ENCODE peak calls at places on chromosomes 7 and 10, in four cellular contexts. One of them, this sample, is unnamed.

GRCh38 chr7:132381742-132382472 is 194.4 kb downstream of the PLXNA4 start:
- DNase-seq in keratinocyte: no peak
- DNase-seq in IMR-90: no peak
- DNase-seq in K562: no peak
- DNase-seq in this sample: peak; percentile 52

GRCh38 chr10:79260803-79261740 is 86.2 kb upstream of the PPIF start:
- DNase-seq in keratinocyte: no peak
- DNase-seq in IMR-90: peak; percentile 80
- DNase-seq in K562: no peak
- DNase-seq in this sample: no peak

GRCh38 chr10:58588673-58589265 is 76.1 kb downstream of the BICC1 start:
- DNase-seq in keratinocyte: no peak
- DNase-seq in IMR-90: no peak
- DNase-seq in K562: peak; percentile 26
- DNase-seq in this sample: no peak

GRCh38 chr10:120945801-120946302 is 94.7 kb downstream of the WDR11 start:
- DNase-seq in keratinocyte: no peak
- DNase-seq in IMR-90: no peak
- DNase-seq in K562: no peak
- DNase-seq in this sample: no peak

GRCh38 chr10:97549587-97550322 is 22.8 kb upstream of the ANKRD2 start:
- DNase-seq in keratinocyte: no peak
- DNase-seq in IMR-90: no peak
- DNase-seq in K562: no peak
- DNase-seq in this sample: no peak

GRCh38 chr10:123930340-123931001 is 38.9 kb upstream of the CPXM2 start:
- DNase-seq in keratinocyte: no peak
- DNase-seq in IMR-90: peak; percentile 15
- DNase-seq in K562: no peak
- DNase-seq in this sample: no peak

GRCh38 chr7:146146866-146147265 is 30.3 kb downstream of the CNTNAP2 start:
- DNase-seq in keratinocyte: no peak
- DNase-seq in IMR-90: no peak
- DNase-seq in K562: no peak
- DNase-seq in this sample: no peak

GRCh38 chr10:7436490-7437100 is 25.8 kb upstream of the SFMBT2 start:
- DNase-seq in keratinocyte: no peak
- DNase-seq in IMR-90: peak; percentile 3
- DNase-seq in K562: no peak
- DNase-seq in this sample: no peak

GRCh38 chr10:5589963-5590511 is 65.3 kb downstream of the CALML3 start:
- DNase-seq in keratinocyte: no peak
- DNase-seq in IMR-90: peak; percentile 76
- DNase-seq in K562: peak; percentile 41
- DNase-seq in this sample: peak; percentile 65

GRCh38 chr10:101817542-101818118 is 614 bp downstream of the OGA start:
- DNase-seq in keratinocyte: peak; percentile 62
- DNase-seq in IMR-90: peak; percentile 95
- DNase-seq in K562: peak; percentile 77
- DNase-seq in this sample: peak; percentile 86

GRCh38 chr10:62638062-62638477 is 166.4 kb upstream of the ADO start:
- DNase-seq in keratinocyte: no peak
- DNase-seq in IMR-90: peak; percentile 19
- DNase-seq in K562: no peak
- DNase-seq in this sample: no peak

GRCh38 chr7:138755331-138755747 is 42.5 kb upstream of the TMEM213 start:
- DNase-seq in keratinocyte: no peak
- DNase-seq in IMR-90: no peak
- DNase-seq in K562: no peak
- DNase-seq in this sample: no peak

GRCh38 chr7:132463922-132464321 is 112.3 kb downstream of the PLXNA4 start:
- DNase-seq in keratinocyte: no peak
- DNase-seq in IMR-90: no peak
- DNase-seq in K562: no peak
- DNase-seq in this sample: peak; percentile 62

GRCh38 chr10:133176546-133176945 is 16.5 kb downstream of the KNDC1 start:
- DNase-seq in keratinocyte: no peak
- DNase-seq in IMR-90: no peak
- DNase-seq in K562: no peak
- DNase-seq in this sample: no peak

DNA sequence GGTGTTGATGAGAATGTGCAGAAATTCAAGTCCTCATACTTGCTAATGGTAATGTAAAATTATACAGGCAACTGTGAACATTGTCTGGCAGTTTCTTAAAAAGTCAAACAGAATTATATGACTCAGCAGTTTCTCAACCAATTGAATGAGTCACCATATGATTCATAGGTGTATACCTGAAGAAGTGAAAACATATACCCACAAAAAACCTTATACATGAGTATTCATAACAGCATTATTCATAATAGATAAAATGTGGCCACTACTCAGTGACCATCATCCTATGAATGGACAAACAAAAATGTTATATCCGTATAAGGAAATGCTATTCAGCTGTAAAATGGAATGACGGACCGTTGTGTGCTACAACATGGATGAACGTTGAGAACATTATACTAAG is 253.5 kb downstream of the MALRD1 start:
- DNase-seq in keratinocyte: peak; percentile 61
- DNase-seq in IMR-90: peak; percentile 90
- DNase-seq in K562: no peak
- DNase-seq in this sample: no peak
- H3K9me1 ChIP-seq in keratinocyte: no peaks in the 10 kb centered on the region
- H3K9me1 ChIP-seq in IMR-90: no peaks in the 10 kb centered on the region
- H3K9me1 ChIP-seq in K562: no peaks in the 10 kb centered on the region
- H3K9me1 ChIP-seq in this sample: no peaks in the 10 kb centered on the region

DNA sequence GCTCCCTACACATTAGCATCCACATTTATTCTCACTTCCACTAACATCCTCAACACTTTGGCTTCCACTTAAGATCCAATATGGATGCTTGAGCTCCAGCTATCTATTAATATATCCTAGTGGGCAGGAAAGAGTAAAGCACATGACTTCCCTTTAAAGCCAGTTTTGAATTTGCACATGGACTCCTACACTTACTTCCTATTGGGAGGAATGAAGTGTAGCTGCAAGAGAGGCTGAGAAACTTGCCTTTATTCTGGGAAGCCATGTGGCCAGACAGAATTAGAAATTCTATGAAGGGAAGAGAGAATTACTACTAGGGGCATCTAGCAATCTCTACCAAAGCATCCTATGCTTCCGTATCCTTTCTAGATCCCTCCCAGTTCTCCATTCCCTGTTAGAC is 3.0 kb upstream of the TSPAN14 start:
- DNase-seq in keratinocyte: no peak
- DNase-seq in IMR-90: no peak
- DNase-seq in K562: no peak
- DNase-seq in this sample: no peak
- H3K9me1 ChIP-seq in keratinocyte: no peaks in the 10 kb centered on the region
- H3K9me1 ChIP-seq in IMR-90: peaks cover 14% of the 10 kb centered on the region
- H3K9me1 ChIP-seq in K562: peaks cover 3% of the 10 kb centered on the region
- H3K9me1 ChIP-seq in this sample: no peaks in the 10 kb centered on the region

GRCh38 chr10:132145002-132145401 is 41.7 kb upstream of the DPYSL4 start:
- DNase-seq in keratinocyte: no peak
- DNase-seq in IMR-90: no peak
- DNase-seq in K562: no peak
- DNase-seq in this sample: no peak
- H3K9me1 ChIP-seq in keratinocyte: no peaks in the 10 kb centered on the region
- H3K9me1 ChIP-seq in IMR-90: no peaks in the 10 kb centered on the region
- H3K9me1 ChIP-seq in K562: no peaks in the 10 kb centered on the region
- H3K9me1 ChIP-seq in this sample: no peaks in the 10 kb centered on the region

GRCh38 chr10:118430190-118430589 is 88.1 kb upstream of the FAM204A start:
- DNase-seq in keratinocyte: no peak
- DNase-seq in IMR-90: no peak
- DNase-seq in K562: no peak
- DNase-seq in this sample: no peak
- H3K9me1 ChIP-seq in keratinocyte: no peaks in the 10 kb centered on the region
- H3K9me1 ChIP-seq in IMR-90: no peaks in the 10 kb centered on the region
- H3K9me1 ChIP-seq in K562: no peaks in the 10 kb centered on the region
- H3K9me1 ChIP-seq in this sample: no peaks in the 10 kb centered on the region

GRCh38 chr10:100807241-100808050 is 62.1 kb downstream of the PAX2 start:
- DNase-seq in keratinocyte: no peak
- DNase-seq in IMR-90: no peak
- DNase-seq in K562: no peak
- DNase-seq in this sample: no peak
- H3K9me1 ChIP-seq in keratinocyte: no peaks in the 10 kb centered on the region
- H3K9me1 ChIP-seq in IMR-90: no peaks in the 10 kb centered on the region
- H3K9me1 ChIP-seq in K562: no peaks in the 10 kb centered on the region
- H3K9me1 ChIP-seq in this sample: no peaks in the 10 kb centered on the region

GRCh38 chr7:46432666-46433065 is 511.6 kb upstream of the IGFBP3 start:
- DNase-seq in keratinocyte: no peak
- DNase-seq in IMR-90: peak; percentile 31
- DNase-seq in K562: no peak
- DNase-seq in this sample: no peak
- H3K9me1 ChIP-seq in keratinocyte: peaks cover 2% of the 10 kb centered on the region
- H3K9me1 ChIP-seq in IMR-90: peaks cover 2% of the 10 kb centered on the region
- H3K9me1 ChIP-seq in K562: no peaks in the 10 kb centered on the region
- H3K9me1 ChIP-seq in this sample: no peaks in the 10 kb centered on the region

DNA sequence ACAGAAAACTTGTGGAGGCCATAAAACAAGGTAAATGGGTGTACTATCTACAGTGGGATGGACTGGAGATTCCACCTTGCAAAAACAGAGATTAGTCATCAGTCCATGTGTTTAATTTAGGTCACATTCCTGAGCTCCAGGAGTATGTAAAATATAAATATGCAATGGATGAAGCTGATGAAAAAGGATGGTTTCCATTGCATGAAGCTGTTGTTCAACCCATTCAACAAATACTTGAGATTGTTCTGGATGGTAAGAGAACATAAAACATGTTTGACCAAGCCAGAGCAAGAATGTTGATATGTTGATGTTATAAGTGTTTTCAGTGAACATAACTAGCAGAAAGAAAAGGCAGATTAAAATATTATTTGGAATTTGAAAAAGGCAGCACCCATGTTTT is 14.6 kb downstream of the ASB15 start:
- DNase-seq in keratinocyte: no peak
- DNase-seq in IMR-90: peak; percentile 16
- DNase-seq in K562: no peak
- DNase-seq in this sample: no peak
- H3K9me1 ChIP-seq in keratinocyte: no peaks in the 10 kb centered on the region
- H3K9me1 ChIP-seq in IMR-90: no peaks in the 10 kb centered on the region
- H3K9me1 ChIP-seq in K562: no peaks in the 10 kb centered on the region
- H3K9me1 ChIP-seq in this sample: no peaks in the 10 kb centered on the region